ENCODE peak calls at places on chromosomes 1 and 21, in nine cellular contexts. M is fibroblast of the conjunctiva; X is HT-29; J is activated CD8-positive, alpha-beta memory T cell treated with anti-CD3 and anti-CD28 coated beads, Interleukin-2, amount 50 U/mL, for 48 hours; S is H7; P is hepatic stellate cell; I is glutamatergic neuron; U is AG04450; C is upper lobe of right lung. G is an unnamed sample.

GRCh38 chr1:6209661-6210605 is 4.0 kb downstream of the RNF207 start:
- DNase-seq in P (no peak), X (no peak), I (peak; percentile 43), U (no peak), J (no peak), S (peak; percentile 82), M (no peak), C (no peak), G (peak; percentile 26)

GRCh38 chr1:234531181-234532132 is 52.5 kb upstream of the TARBP1 start:
- DNase-seq in S (peak; percentile 59), P (peak; percentile 66), I (no peak), J (no peak), X (peak; percentile 57), M (peak; percentile 70), C (no peak), U (no peak), G (no peak)

GRCh38 chr1:53135735-53136114 is 6.7 kb downstream of the SLC1A7 start:
- DNase-seq in S (no peak), J (no peak), I (no peak), U (peak; percentile 72), M (peak; percentile 64), C (no peak), X (no peak), P (peak; percentile 85), G (no peak)

GRCh38 chr1:60848583-60849188 is 233.7 kb upstream of the NFIA start:
- DNase-seq in I (no peak), M (peak; percentile 63), X (peak; percentile 34), P (peak; percentile 2), S (no peak), U (no peak), C (no peak), J (no peak), G (peak; percentile 72)

GRCh38 chr1:234707641-234708040 is 97.7 kb upstream of the IRF2BP2 start:
- DNase-seq in M (peak; percentile 27), C (no peak), I (no peak), J (no peak), P (no peak), U (no peak), X (no peak), S (no peak), G (no peak)

GRCh38 chr1:50651476-50652263 is 228.4 kb upstream of the DMRTA2 start:
- DNase-seq in J (no peak), S (no peak), P (no peak), M (no peak), X (no peak), I (no peak), U (no peak), C (no peak), G (no peak)

GRCh38 chr21:18222346-18222745 is 22.3 kb upstream of the CHODL start:
- DNase-seq in J (no peak), M (no peak), S (no peak), C (no peak), U (no peak), X (no peak), I (no peak), P (no peak), G (no peak)

GRCh38 chr21:15730484-15731242 is 881 bp downstream of the USP25 start:
- DNase-seq in U (no peak), J (peak; percentile 73), M (no peak), S (no peak), C (no peak), X (peak; percentile 36), P (no peak), I (no peak), G (no peak)

GRCh38 chr21:42991992-42992740 is 17.8 kb downstream of the PKNOX1 start:
- DNase-seq in U (peak; percentile 91), M (peak; percentile 43), C (peak; percentile 67), P (peak; percentile 91), X (no peak), I (no peak), S (no peak), J (no peak), G (no peak)